ENCODE peak calls at places on chromosomes 4 and X, in ten cellular contexts. V is PC-3, T is HCT116, R is MM.1S, G is GM23338, J is hepatocyte, E is GM23248, O is PC-9, I is Karpas-422, H is SK-N-SH. B is an unnamed sample. For H3K9me2, the result is how much of the 10 kb centered on the place peaks cover.

GRCh38 chr4:164734476-164734875 is 19.5 kb upstream of the SMIM31 start:
- DNase-seq in E (peak), V (no peak), I (peak), J (no peak), G (no peak), O (no peak), R (peak), H (no peak), T (no peak), B (peak)

GRCh38 chr4:3375688-3376087 is 66.1 kb upstream of the HGFAC start:
- DNase-seq in E (peak), J (no peak), O (no peak), T (no peak), V (peak), R (no peak), H (peak), G (no peak), I (no peak), B (no peak)

GRCh38 chrX:109352121-109352556 is 129.7 kb downstream of the GUCY2F start:
- DNase-seq in H (no peak), V (no peak), J (peak), E (peak), G (no peak), T (no peak), R (no peak), O (no peak), I (no peak), B (no peak)

GRCh38 chr4:13968723-13969122 is 341.2 kb upstream of the BOD1L1 start:
- DNase-seq in T (no peak), O (no peak), H (no peak), G (no peak), E (peak), J (no peak), R (no peak), V (peak), I (no peak), B (no peak)

GRCh38 chr4:20086768-20087167 is 164.9 kb upstream of the SLIT2 start:
- DNase-seq in I (no peak), V (no peak), O (no peak), G (peak), E (peak), T (no peak), H (no peak), R (no peak), J (no peak), B (no peak)

GRCh38 chr4:153409924-153410501 is 56.1 kb upstream of the TMEM131L start:
- DNase-seq in V (no peak), T (no peak), H (no peak), E (no peak), O (no peak), I (no peak), G (no peak), J (no peak), R (no peak), B (no peak)

GRCh38 chrX:126770179-126770578 is 49.4 kb upstream of the PRR32 start:
- DNase-seq in J (peak), E (peak), R (peak), V (peak), G (peak), I (peak), O (peak), T (no peak), H (peak), B (peak)

GRCh38 chr4:181672751-181673150 is 570.5 kb upstream of the TENM3 start:
- DNase-seq in T (no peak), G (no peak), O (no peak), H (no peak), R (no peak), I (no peak), E (no peak), V (no peak), J (no peak), B (no peak)

GRCh38 chr4:7335363-7336066 is 99.2 kb downstream of the PSAPL1 start:
- DNase-seq in R (peak), V (peak), O (peak), I (peak), H (peak), E (peak), G (peak), J (peak), T (peak), B (peak)

GRCh38 chr4:93779228-93779627 is 49.3 kb upstream of the ATOH1 start:
- DNase-seq in H (no peak), I (no peak), G (peak), V (no peak), R (no peak), E (no peak), J (no peak), O (no peak), T (no peak), B (no peak)

GRCh38 chr4:189597341-189597740 is 343.3 kb upstream of the FRG1 start:
- DNase-seq in G (no peak), J (no peak), V (no peak), R (no peak), E (no peak), H (no peak), T (no peak), I (no peak), O (no peak), B (no peak)

GRCh38 chr4:189600598-189601435 is 339.9 kb upstream of the FRG1 start:
- DNase-seq in V (no peak), O (no peak), H (peak), T (no peak), G (no peak), I (no peak), R (no peak), E (no peak), J (peak), B (no peak)
- H3K9me2 ChIP-seq in V (under half), O (under half), H (under half), T (under half), G (under half), I (under half), R (under half), E (under half), J (under half), B (under half)

DNA sequence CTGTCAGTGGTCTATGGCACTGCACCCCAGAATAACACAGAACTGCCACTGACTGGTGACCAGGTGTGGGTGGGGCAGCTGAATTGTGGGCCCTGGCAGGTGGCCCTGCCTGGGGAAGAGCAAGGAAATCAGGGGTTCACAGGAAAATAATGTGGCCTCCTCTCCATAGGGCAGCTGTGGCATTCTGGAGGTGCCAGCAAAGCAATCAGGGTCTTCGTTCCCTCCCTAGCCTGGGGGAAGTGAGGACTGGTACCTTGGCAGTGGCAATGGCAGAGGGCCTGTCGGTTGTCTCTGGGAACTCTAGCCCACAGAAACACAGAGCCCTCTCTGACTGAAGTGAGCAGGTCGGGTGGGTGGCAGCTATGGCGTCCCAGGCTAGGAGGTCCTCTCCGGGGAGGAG is 223.0 kb downstream of the GRIA2 start:
- DNase-seq in I (peak), G (no peak), J (no peak), H (no peak), E (no peak), R (no peak), V (no peak), O (no peak), T (no peak), B (no peak)
- H3K9me2 ChIP-seq in I (under half), G (under half), J (under half), H (under half), E (under half), R (under half), V (under half), O (under half), T (under half), B (under half)

GRCh38 chr4:151922306-151922705 is 161.5 kb upstream of the GATB start:
- DNase-seq in H (no peak), V (peak), G (no peak), R (no peak), O (no peak), I (no peak), E (peak), J (no peak), T (no peak), B (no peak)
- H3K9me2 ChIP-seq in H (under half), V (under half), G (under half), R (under half), O (under half), I (under half), E (under half), J (under half), T (under half), B (under half)

DNA sequence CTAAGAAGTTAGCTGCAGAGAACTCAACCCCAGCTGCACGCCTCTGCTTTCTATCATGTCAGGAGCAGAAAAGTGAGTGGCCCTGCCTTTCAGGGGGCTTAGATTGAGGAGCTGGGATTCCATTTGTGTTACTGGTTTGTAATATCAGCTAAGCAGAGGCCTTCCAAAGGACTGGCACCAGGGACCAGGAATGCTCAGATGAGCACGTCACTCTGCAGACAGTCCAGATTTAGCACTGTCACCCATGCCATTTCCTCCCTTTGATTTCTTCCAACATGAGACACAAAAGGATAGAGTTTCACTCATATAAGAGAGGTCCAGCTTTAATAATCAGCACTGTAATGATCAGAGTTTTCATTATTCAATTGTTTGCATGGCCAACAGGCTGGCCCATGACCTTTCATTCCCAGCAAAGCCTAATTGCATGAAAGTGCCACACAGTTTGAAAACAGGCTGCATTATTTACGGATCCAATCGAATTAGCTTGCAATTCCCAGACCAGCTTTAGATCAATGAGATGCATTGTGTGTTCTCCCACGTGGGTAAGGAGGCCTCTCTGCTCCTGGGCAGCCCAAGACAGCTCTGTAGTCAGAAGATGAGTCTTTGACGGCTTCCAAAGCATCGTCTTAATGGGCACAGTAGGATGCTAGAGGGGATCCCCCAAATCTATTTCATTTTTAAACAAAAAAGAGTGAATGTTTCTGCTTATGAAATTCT is 9.8 kb upstream of the SLC2A9 start:
- DNase-seq in G (no peak), H (no peak), I (no peak), E (no peak), V (no peak), T (no peak), R (no peak), J (no peak), O (no peak), B (no peak)
- H3K9me2 ChIP-seq in G (under half), H (under half), I (under half), E (under half), V (under half), T (under half), R (under half), J (under half), O (under half), B (under half)

B was measured in OCI-LY7.